ENCODE peak calls at places on chromosomes 4 and X, in four cellular contexts. N, O, D and R are unnamed samples.

GRCh38 chr4:165381821-165382373 is 3.1 kb downstream of the CPE start:
- DNase-seq in N (no peak), O (no peak), D (no peak), R (no peak)

GRCh38 chr4:138235419-138235952 is 6.7 kb downstream of the SLC7A11 start:
- DNase-seq in N (no peak), O (peak), D (peak), R (peak)

GRCh38 chr4:80183196-80184052 is 13.9 kb upstream of the PRDM8 start:
- DNase-seq in N (no peak), O (no peak), D (no peak), R (no peak)

GRCh38 chrX:107894038-107894437 is 68.4 kb downstream of the MID2 start:
- DNase-seq in N (peak), O (no peak), D (peak), R (peak)

GRCh38 chrX:54182864-54183613 is at the start of gene FAM120C:
- DNase-seq in N (peak), O (peak), D (peak), R (no peak)

GRCh38 chr4:7514281-7514680 is 79.6 kb upstream of the PSAPL1 start:
- DNase-seq in N (no peak), O (no peak), D (no peak), R (no peak)

GRCh38 chr4:1370321-1371124 is 23.5 kb downstream of the UVSSA start:
- DNase-seq in N (no peak), O (no peak), D (no peak), R (no peak)

GRCh38 chr4:159770969-159771368 is 668.1 kb downstream of the RAPGEF2 start:
- DNase-seq in N (no peak), O (no peak), D (no peak), R (no peak)

GRCh38 chrX:136202889-136203288 is 48.3 kb downstream of the MAP7D3 start:
- DNase-seq in N (no peak), O (no peak), D (no peak), R (no peak)

GRCh38 chrX:40304115-40304514 is 206.4 kb upstream of the BCOR start:
- DNase-seq in N (no peak), O (no peak), D (no peak), R (no peak)

GRCh38 chr4:17468638-17469221 is 43.2 kb downstream of the QDPR start:
- DNase-seq in N (peak), O (peak), D (peak), R (no peak)

GRCh38 chr4:118265312-118266144 is 87.3 kb downstream of the PRSS12 start:
- DNase-seq in N (no peak), O (no peak), D (no peak), R (no peak)

GRCh38 chrX:114800719-114801118 is 216.7 kb downstream of the IL13RA2 start:
- DNase-seq in N (no peak), O (no peak), D (peak), R (peak)

GRCh38 chr4:3322059-3322550 is 29.3 kb downstream of the RGS12 start:
- DNase-seq in N (no peak), O (no peak), D (no peak), R (no peak)

GRCh38 chr4:71938776-71939175 is 93.0 kb upstream of the NPFFR2 start:
- DNase-seq in N (no peak), O (no peak), D (no peak), R (no peak)

GRCh38 chr4:151744614-151745013 is 16.2 kb downstream of the GATB start:
- DNase-seq in N (no peak), O (peak), D (peak), R (peak)

GRCh38 chr4:38924266-38924827 is 56.7 kb downstream of the FAM114A1 start:
- DNase-seq in N (no peak), O (no peak), D (no peak), R (no peak)

GRCh38 chrX:109902665-109903064 is 100.2 kb upstream of the TMEM164 start:
- DNase-seq in N (no peak), O (no peak), D (peak), R (no peak)

GRCh38 chr4:23023121-23023520 is 330.4 kb downstream of the GBA3 start:
- DNase-seq in N (peak), O (no peak), D (no peak), R (no peak)

GRCh38 chrX:20988118-20988517 is 386.1 kb upstream of the CNKSR2 start:
- DNase-seq in N (no peak), O (no peak), D (no peak), R (no peak)

GRCh38 chrX:40098264-40099045 is 697 bp upstream of the BCOR start:
- DNase-seq in N (peak), O (no peak), D (no peak), R (no peak)

GRCh38 chr4:145217339-145217738 is 37.0 kb upstream of the OTUD4 start:
- DNase-seq in N (no peak), O (no peak), D (no peak), R (no peak)

GRCh38 chr4:151948351-151949016 is 187.7 kb upstream of the GATB start:
- DNase-seq in N (no peak), O (no peak), D (peak), R (peak)

GRCh38 chrX:19382500-19383145 is 38.9 kb downstream of the PDHA1 start:
- DNase-seq in N (no peak), O (no peak), D (peak), R (no peak)

GRCh38 chr4:141158219-141158618 is 24.9 kb upstream of the RNF150 start:
- DNase-seq in N (peak), O (peak), D (peak), R (peak)

GRCh38 chrX:22577181-22577580 is 304.5 kb downstream of the CBLL2 start:
- DNase-seq in N (no peak), O (peak), D (peak), R (peak)

GRCh38 chr4:1502501-1502886 is 96.3 kb upstream of the NKX1-1 start:
- DNase-seq in N (no peak), O (no peak), D (no peak), R (no peak)

GRCh38 chr4:164937576-164938270 is 39.7 kb downstream of the TRIM61 start:
- DNase-seq in N (no peak), O (no peak), D (peak), R (no peak)

GRCh38 chr4:120071192-120071795 is 4.6 kb upstream of the MAD2L1 start:
- DNase-seq in N (peak), O (peak), D (peak), R (no peak)

GRCh38 chr4:151804821-151805220 is 44.0 kb upstream of the GATB start:
- DNase-seq in N (no peak), O (no peak), D (no peak), R (no peak)